ENCODE peak calls at places on chromosome 17, in five cellular contexts. P is coronary artery, K is fibroblast of villous mesenchyme, N is mucosa of descending colon, B is HS-5. O is an unnamed sample.
A peak's percentile ranks its signal among the peaks of the same experiment; 100 is the strongest.

GRCh38 chr17:50758989-50759544 is 8.3 kb downstream of the ANKRD40CL start:
- DNase-seq in P (no peak), N (no peak), B (no peak), K (no peak), O (no peak)

GRCh38 chr17:82952019-82952418 is 112.2 kb upstream of the ZNF750 start:
- DNase-seq in P (peak; percentile 36), B (no peak), N (no peak), K (no peak), O (no peak)

GRCh38 chr17:6387858-6388257 is 47.1 kb downstream of the AIPL1 start:
- DNase-seq in B (no peak), K (no peak), N (no peak), P (no peak), O (no peak)

GRCh38 chr17:38341035-38341721 is 2.6 kb downstream of the GPR179 start:
- DNase-seq in K (no peak), P (no peak), N (peak; percentile 64), B (no peak), O (peak; percentile 38)

GRCh38 chr17:30450125-30451027 is 26.8 kb upstream of the GOSR1 start:
- DNase-seq in B (peak; percentile 3), P (no peak), K (peak; percentile 53), N (no peak), O (peak; percentile 72)

GRCh38 chr17:1475321-1475854 is 17.1 kb downstream of the MYO1C start:
- DNase-seq in P (no peak), B (no peak), K (no peak), N (no peak), O (no peak)

GRCh38 chr17:15884731-15885130 is 60.2 kb upstream of the ADORA2B start:
- DNase-seq in B (peak; percentile 11), K (peak; percentile 76), P (no peak), N (no peak), O (peak; percentile 18)

GRCh38 chr17:1462164-1463112 is 6.4 kb upstream of the CRK start:
- DNase-seq in P (no peak), N (no peak), K (peak; percentile 52), B (no peak), O (no peak)

GRCh38 chr17:50047488-50048126 is 8.3 kb upstream of the ITGA3 start:
- DNase-seq in P (no peak), K (peak; percentile 45), B (no peak), N (no peak), O (no peak)

GRCh38 chr17:79977711-79978544 is 57.7 kb downstream of the TBC1D16 start:
- DNase-seq in P (peak; percentile 65), K (no peak), N (no peak), B (no peak), O (no peak)

GRCh38 chr17:57048096-57048495 is 37.0 kb upstream of the AKAP1 start:
- DNase-seq in K (no peak), P (no peak), B (no peak), N (no peak), O (no peak)

GRCh38 chr17:40803617-40804082 is 3.9 kb upstream of the KRT28 start:
- DNase-seq in B (peak; percentile 44), N (peak; percentile 92), K (peak; percentile 68), P (no peak), O (peak; percentile 78)

GRCh38 chr17:55576237-55576998 is 65.2 kb upstream of the SMIM36 start:
- DNase-seq in N (no peak), K (peak; percentile 73), B (peak; percentile 24), P (no peak), O (peak; percentile 88)

GRCh38 chr17:27793168-27793905 is 7.0 kb downstream of the NOS2 start:
- DNase-seq in B (no peak), N (peak; percentile 47), P (no peak), K (no peak), O (no peak)

GRCh38 chr17:78330570-78331224 is 29.2 kb downstream of the SOCS3 start:
- DNase-seq in B (no peak), K (peak; percentile 48), N (peak; percentile 49), P (no peak), O (no peak)

GRCh38 chr17:80887639-80888175 is 103.9 kb upstream of the CHMP6 start:
- DNase-seq in B (no peak), N (no peak), P (no peak), K (no peak), O (no peak)

GRCh38 chr17:31581491-31581890 is 190.0 kb downstream of the RAB11FIP4 start:
- DNase-seq in N (no peak), K (peak; percentile 38), B (no peak), P (peak; percentile 84), O (peak; percentile 56)

GRCh38 chr17:83036193-83036592 is 43.2 kb upstream of the METRNL start:
- DNase-seq in B (no peak), K (no peak), P (no peak), N (no peak), O (no peak)

GRCh38 chr17:57086069-57086930 is 1.3 kb downstream of the AKAP1 start:
- DNase-seq in K (peak; percentile 24), P (no peak), B (no peak), N (peak; percentile 85), O (peak; percentile 38)

GRCh38 chr17:77535435-77535834 is 394.7 kb downstream of the SEC14L1 start:
- DNase-seq in P (no peak), N (no peak), K (peak; percentile 49), B (no peak), O (no peak)

GRCh38 chr17:28842282-28843012 is at the start of gene FAM222B:
- DNase-seq in N (peak; percentile 77), K (peak; percentile 81), P (peak; percentile 87), B (peak; percentile 36), O (peak; percentile 83)

GRCh38 chr17:29827179-29827578 is 102.8 kb downstream of the SSH2 start:
- DNase-seq in K (no peak), B (no peak), P (no peak), N (no peak), O (peak; percentile 20)

GRCh38 chr17:18141210-18141803 is 32.8 kb downstream of the MYO15A start:
- DNase-seq in K (peak; percentile 60), B (peak; percentile 19), P (no peak), N (peak; percentile 76), O (peak; percentile 72)

GRCh38 chr17:61128671-61129115 is 270.9 kb upstream of the TBX2 start:
- DNase-seq in P (no peak), K (peak; percentile 27), B (no peak), N (no peak), O (peak; percentile 48)

GRCh38 chr17:40058151-40058784 is 4.1 kb upstream of the MED24 start:
- DNase-seq in K (peak; percentile 71), B (no peak), P (no peak), N (no peak), O (peak; percentile 59)

GRCh38 chr17:73397856-73398540 is 86.2 kb upstream of the CDC42EP4 start:
- DNase-seq in P (no peak), N (no peak), B (no peak), K (no peak), O (no peak)

GRCh38 chr17:73641779-73642580 is 2.3 kb downstream of the SDK2 start:
- DNase-seq in P (no peak), N (no peak), K (no peak), B (no peak), O (no peak)

GRCh38 chr17:78396436-78397335 is 18.2 kb downstream of the PGS1 start:
- DNase-seq in P (no peak), B (no peak), N (no peak), K (no peak), O (no peak)

GRCh38 chr17:266701-267656 is 85.5 kb upstream of the DOC2B start:
- DNase-seq in B (no peak), K (no peak), P (no peak), N (no peak), O (peak; percentile 2)

GRCh38 chr17:75809631-75810111 is 25.1 kb downstream of the UNK start:
- DNase-seq in P (peak; percentile 72), B (no peak), N (no peak), K (no peak), O (no peak)